ENCODE peak calls at places on chromosome 18, in eight cellular contexts. A is HTR-8/SVneo, V is H7, M is cardiac fibroblast, W is caudate nucleus, N is GM23248, B is AG04450, U is HCEC 1CT. X is an unnamed sample.

GRCh38 chr18:21134895-21135294 is 23.3 kb upstream of the ROCK1 start:
- DNase-seq in A (no peak), V (no peak), M (peak), W (no peak), N (peak), B (no peak), U (peak), X (no peak)

GRCh38 chr18:25503567-25504081 is 151.7 kb upstream of the ZNF521 start:
- DNase-seq in A (peak), V (peak), M (peak), W (peak), N (peak), B (peak), U (peak), X (peak)

GRCh38 chr18:49844903-49845302 is 31.6 kb upstream of the ACAA2 start:
- DNase-seq in A (no peak), V (peak), M (no peak), W (no peak), N (no peak), B (no peak), U (no peak), X (no peak)

GRCh38 chr18:6281874-6282273 is 132.8 kb downstream of the L3MBTL4 start:
- DNase-seq in A (no peak), V (no peak), M (no peak), W (no peak), N (no peak), B (no peak), U (no peak), X (no peak)

GRCh38 chr18:65527879-65528633 is 222.8 kb upstream of the CDH7 start:
- DNase-seq in A (no peak), V (no peak), M (no peak), W (no peak), N (no peak), B (no peak), U (no peak), X (no peak)

GRCh38 chr18:10242922-10243680 is 211.3 kb upstream of the APCDD1 start:
- DNase-seq in A (no peak), V (peak), M (no peak), W (no peak), N (no peak), B (no peak), U (no peak), X (no peak)

GRCh38 chr18:35861367-35862114 is 110.9 kb upstream of the RMP24 start:
- DNase-seq in A (no peak), V (no peak), M (peak), W (no peak), N (no peak), B (no peak), U (no peak), X (no peak)

GRCh38 chr18:7117390-7118355 is at the start of gene LAMA1:
- DNase-seq in A (peak), V (peak), M (peak), W (no peak), N (peak), B (no peak), U (peak), X (no peak)

GRCh38 chr18:79738041-79738461 is 58.4 kb downstream of the CTDP1 start:
- DNase-seq in A (no peak), V (no peak), M (no peak), W (no peak), N (no peak), B (no peak), U (no peak), X (no peak)

GRCh38 chr18:34697233-34697632 is 12.9 kb upstream of the DTNA start:
- DNase-seq in A (no peak), V (no peak), M (no peak), W (no peak), N (peak), B (no peak), U (no peak), X (no peak)

GRCh38 chr18:13547347-13547746 is 179.0 kb downstream of the FAM210A start:
- DNase-seq in A (no peak), V (no peak), M (no peak), W (no peak), N (no peak), B (no peak), U (no peak), X (no peak)

X was measured in amygdala.